ENCODE peak calls at places on chromosomes 7 and 10, in seven cellular contexts. T is H1, C is SK-N-SH, F is GM12878, W is K562, S is HepG2, J is HCT116. V is an unnamed sample.

GRCh38 chr7:113285411-113285810 is 167.1 kb upstream of the SMIM30 start:
- DNase-seq in W (no peak), J (no peak), C (no peak), S (no peak), T (no peak), F (no peak), V (no peak)

GRCh38 chr10:86197166-86197790 is 169.3 kb downstream of the GRID1 start:
- DNase-seq in J (no peak), S (no peak), W (no peak), C (no peak), T (no peak), F (no peak), V (no peak)

GRCh38 chr7:92778972-92779371 is 57.4 kb downstream of the CDK6 start:
- DNase-seq in W (no peak), S (no peak), J (no peak), C (no peak), T (no peak), F (peak; percentile 34), V (no peak)

GRCh38 chr7:12715372-12716133 is 28.1 kb downstream of the ARL4A start:
- DNase-seq in W (peak; percentile 98), T (peak; percentile 53), S (peak; percentile 86), C (no peak), F (no peak), J (peak; percentile 77), V (no peak)

GRCh38 chr10:89426230-89426868 is 12.0 kb downstream of the IFIT5 start:
- DNase-seq in T (no peak), W (peak; percentile 46), F (no peak), S (peak; percentile 41), C (peak; percentile 53), J (no peak), V (peak; percentile 46)

GRCh38 chr7:133602291-133602690 is 349.4 kb downstream of the EXOC4 start:
- DNase-seq in T (no peak), J (no peak), C (no peak), S (no peak), W (no peak), F (no peak), V (no peak)

GRCh38 chr7:131521651-131522163 is 34.7 kb downstream of the PODXL start:
- DNase-seq in C (no peak), J (no peak), T (no peak), F (no peak), W (no peak), S (no peak), V (peak; percentile 14)

GRCh38 chr7:110595694-110596093 is 495.2 kb upstream of the LRRN3 start:
- DNase-seq in J (no peak), W (peak; percentile 4), C (no peak), F (no peak), T (no peak), S (no peak), V (no peak)

GRCh38 chr7:36591643-36592042 is 132.7 kb downstream of the AOAH start:
- DNase-seq in T (no peak), C (no peak), J (no peak), F (no peak), S (no peak), W (no peak), V (no peak)

GRCh38 chr10:116740971-116741370 is 1.4 kb downstream of the HSPA12A start:
- DNase-seq in F (no peak), J (no peak), C (peak; percentile 65), S (no peak), T (no peak), W (no peak), V (no peak)

DNA sequence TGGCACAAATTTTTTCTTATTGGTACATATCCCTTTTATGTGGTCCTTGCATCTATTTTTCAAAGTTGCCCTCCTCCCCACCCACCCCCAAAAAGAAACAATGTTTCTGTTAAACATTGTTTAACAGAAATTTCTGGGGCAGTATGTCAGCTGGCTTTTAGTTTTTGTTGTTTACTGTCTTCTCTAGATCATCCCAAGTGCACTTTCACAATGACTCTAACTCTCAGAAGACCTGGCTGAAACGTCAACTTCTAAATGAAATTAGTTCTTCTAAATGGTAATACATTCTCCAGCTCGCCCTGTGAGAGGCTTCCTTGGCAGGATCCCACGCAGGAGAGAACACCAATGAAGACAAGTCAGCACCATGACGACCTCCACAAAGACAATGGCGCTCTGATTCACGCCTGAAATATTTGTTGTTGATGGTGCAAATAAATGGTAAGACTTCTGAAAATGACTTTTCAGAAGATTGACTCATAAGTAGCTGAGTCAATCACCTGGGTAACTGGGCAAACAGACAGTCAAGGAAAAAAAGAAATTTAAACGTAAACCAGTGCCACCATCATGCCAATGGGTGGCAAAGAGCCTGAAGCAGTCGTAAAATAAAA is 293.7 kb downstream of the FZD1 start:
- DNase-seq in J (peak; percentile 78), S (peak; percentile 27), F (peak; percentile 1), T (no peak), W (no peak), C (no peak), V (no peak)
- TF ChIP-seq JUND in J (peak; percentile 82), S (no peak), F (no peak), T (no peak), W (no peak), C (peak; percentile 93), V (no peak)

DNA sequence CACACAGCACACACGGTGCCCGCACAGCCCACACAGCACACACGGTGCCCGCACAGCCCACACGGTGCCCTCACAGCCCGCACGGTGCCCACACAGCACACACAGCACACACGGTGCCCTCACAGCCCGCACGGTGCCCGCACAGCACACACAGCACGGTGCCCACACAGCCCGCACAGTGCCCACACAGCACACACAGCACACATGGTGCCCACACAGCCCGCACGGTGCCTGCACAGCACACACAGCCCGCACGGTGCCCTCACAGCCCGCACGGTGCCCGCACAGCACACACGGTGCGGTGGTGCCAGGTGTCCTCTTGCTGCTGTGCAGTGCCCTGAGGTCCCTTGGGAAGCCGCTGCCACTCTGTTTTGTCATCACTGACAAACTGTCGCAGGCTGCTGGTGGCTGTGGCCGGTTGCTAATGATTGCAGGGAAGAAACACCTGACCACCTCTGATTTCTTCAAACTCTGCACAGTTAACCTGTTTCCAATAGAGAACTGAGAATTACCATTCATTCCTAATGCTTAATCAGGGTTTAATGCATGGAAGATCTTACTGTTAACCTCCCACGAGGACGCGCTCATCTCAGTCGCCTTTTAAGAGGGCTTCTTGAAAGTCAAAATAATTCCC is 66.9 kb downstream of the GLRX3 start:
- DNase-seq in S (no peak), F (no peak), T (no peak), C (no peak), W (no peak), J (no peak), V (no peak)
- TF ChIP-seq JUND in S (no peak), F (no peak), T (no peak), C (no peak), W (no peak), J (no peak), V (no peak)

DNA sequence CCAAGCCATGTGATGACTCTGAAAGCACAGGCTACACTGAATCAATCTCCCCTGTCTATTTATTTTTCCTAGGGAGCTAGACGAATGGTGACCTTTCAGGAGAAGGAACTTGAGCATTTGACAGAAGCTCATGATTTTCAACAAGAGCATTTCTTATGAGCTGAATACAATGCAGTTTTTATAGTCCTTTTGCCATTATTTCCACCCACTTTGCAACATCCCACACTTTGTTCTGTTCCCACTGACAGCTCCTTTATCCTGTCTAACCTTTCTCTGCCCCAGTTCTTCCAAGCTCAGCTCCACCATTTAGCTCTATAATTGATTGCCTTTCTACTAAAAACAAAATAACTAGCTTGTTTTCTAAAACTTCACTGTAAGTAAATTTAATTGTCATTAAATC is 91.9 kb upstream of the PRSS1 start:
- DNase-seq in C (no peak), J (no peak), S (no peak), T (no peak), W (no peak), F (no peak), V (no peak)
- TF ChIP-seq JUND in C (no peak), J (no peak), S (no peak), T (no peak), W (no peak), F (no peak), V (no peak)

GRCh38 chr7:41311301-41311700 is 391.6 kb downstream of the INHBA start:
- DNase-seq in J (no peak), T (no peak), W (no peak), F (no peak), C (no peak), S (no peak), V (no peak)

GRCh38 chr7:41316410-41316809 is 386.5 kb downstream of the INHBA start:
- DNase-seq in J (no peak), W (no peak), S (peak; percentile 80), C (no peak), T (no peak), F (no peak), V (no peak)

GRCh38 chr7:41313171-41313570 is 389.7 kb downstream of the INHBA start:
- DNase-seq in S (no peak), J (no peak), W (no peak), T (no peak), C (no peak), F (no peak), V (no peak)

GRCh38 chr7:41315764-41316163 is 387.1 kb downstream of the INHBA start:
- DNase-seq in F (no peak), C (no peak), S (no peak), J (no peak), W (no peak), T (peak; percentile 83), V (no peak)

DNA sequence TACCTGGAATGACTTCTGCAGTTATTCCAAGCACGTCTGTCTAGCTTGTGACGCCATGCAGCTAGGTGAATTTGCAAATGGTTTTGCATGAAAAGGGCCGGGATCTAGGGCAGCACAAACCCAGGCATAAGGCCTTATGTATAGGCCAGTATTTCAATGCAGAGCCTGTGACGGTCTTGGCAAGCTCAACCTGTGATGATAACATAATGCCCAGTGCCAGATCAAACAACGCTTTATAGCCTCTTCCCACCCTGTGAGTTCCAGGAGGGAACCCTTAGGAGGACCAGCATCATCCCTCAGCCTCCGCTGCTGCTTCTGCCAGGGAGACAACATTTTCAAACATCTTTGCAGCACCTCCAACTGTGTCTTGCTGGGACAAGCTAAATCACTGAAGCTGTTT is 390.7 kb downstream of the INHBA start:
- DNase-seq in C (no peak), W (no peak), T (no peak), J (no peak), F (no peak), S (no peak), V (no peak)
- TF ChIP-seq JUND in C (no peak), W (no peak), T (no peak), J (no peak), F (no peak), S (no peak), V (no peak)

DNA sequence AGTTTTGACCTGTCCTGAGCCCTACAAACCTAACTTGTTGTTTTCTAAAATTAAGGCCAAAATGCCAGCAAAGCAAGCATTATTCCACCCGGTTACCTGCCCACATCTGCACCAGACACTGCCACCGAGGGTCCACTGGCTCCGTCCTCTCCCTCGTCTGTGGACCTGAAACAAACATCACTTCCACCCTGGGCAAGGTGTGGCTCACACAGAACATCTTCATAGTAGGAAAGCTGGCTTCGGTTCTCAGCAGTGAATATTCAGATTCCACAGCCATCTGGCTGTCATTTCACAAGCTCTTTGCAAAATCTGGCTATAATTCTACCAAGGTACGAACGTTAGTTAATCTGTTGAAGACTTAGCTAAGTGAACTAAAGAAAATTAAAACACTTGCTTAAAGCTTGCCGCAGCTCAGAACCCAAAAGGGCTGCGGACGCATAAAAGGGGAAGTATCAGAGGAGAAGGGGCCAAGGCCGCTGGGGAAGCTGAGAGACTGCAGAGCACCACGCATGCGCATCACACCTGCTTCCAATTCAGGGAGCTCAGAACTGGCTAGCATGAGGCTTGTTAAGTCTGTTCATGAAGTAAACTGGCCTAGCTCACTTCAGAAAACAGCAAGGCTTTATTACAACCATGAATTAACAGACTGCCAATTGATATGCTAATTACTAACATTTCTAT is 46.2 kb downstream of the PTPRN2 start:
- DNase-seq in W (peak; percentile 63), S (no peak), T (no peak), J (no peak), F (no peak), C (no peak), V (no peak)
- TF ChIP-seq JUND in W (no peak), S (no peak), T (no peak), J (no peak), F (no peak), C (no peak), V (no peak)